ENCODE peak calls at places on chromosomes 11 and 22, in six cellular contexts. V is fibroblast of lung, Z is GM12865, K is GM13977, G is BE2C, B is kidney epithelial cell. W is an unnamed sample.

GRCh38 chr22:32307617-32308016 is 50.0 kb upstream of the RFPL3 start:
- DNase-seq in V (no peak), Z (no peak), K (no peak), G (no peak), B (no peak), W (no peak)

GRCh38 chr11:17431139-17431538 is 42.7 kb upstream of the KCNJ11 start:
- DNase-seq in V (no peak), Z (no peak), K (no peak), G (peak), B (no peak), W (no peak)

GRCh38 chr11:126284829-126285228 is 1.9 kb downstream of the TIRAP start:
- DNase-seq in V (peak), Z (peak), K (peak), G (peak), B (peak), W (no peak)

GRCh38 chr22:33544707-33545106 is 375.6 kb downstream of the LARGE1 start:
- DNase-seq in V (peak), Z (peak), K (no peak), G (no peak), B (no peak), W (no peak)

GRCh38 chr22:44309137-44309536 is 3.6 kb downstream of the SHISAL1 start:
- DNase-seq in V (peak), Z (peak), K (no peak), G (peak), B (peak), W (no peak)

GRCh38 chr11:94325681-94326080 is 21.3 kb downstream of the IZUMO1R start:
- DNase-seq in V (no peak), Z (peak), K (peak), G (peak), B (no peak), W (peak)

GRCh38 chr22:28450109-28450508 is 229.5 kb downstream of the TTC28 start:
- DNase-seq in V (no peak), Z (no peak), K (no peak), G (no peak), B (no peak), W (no peak)

GRCh38 chr11:67561971-67562560 is 21.5 kb upstream of the GSTP1 start:
- DNase-seq in V (peak), Z (peak), K (peak), G (no peak), B (peak), W (no peak)

GRCh38 chr11:11218287-11218986 is 134.6 kb downstream of the CSNK2A3 start:
- DNase-seq in V (no peak), Z (peak), K (no peak), G (no peak), B (peak), W (no peak)

DNA sequence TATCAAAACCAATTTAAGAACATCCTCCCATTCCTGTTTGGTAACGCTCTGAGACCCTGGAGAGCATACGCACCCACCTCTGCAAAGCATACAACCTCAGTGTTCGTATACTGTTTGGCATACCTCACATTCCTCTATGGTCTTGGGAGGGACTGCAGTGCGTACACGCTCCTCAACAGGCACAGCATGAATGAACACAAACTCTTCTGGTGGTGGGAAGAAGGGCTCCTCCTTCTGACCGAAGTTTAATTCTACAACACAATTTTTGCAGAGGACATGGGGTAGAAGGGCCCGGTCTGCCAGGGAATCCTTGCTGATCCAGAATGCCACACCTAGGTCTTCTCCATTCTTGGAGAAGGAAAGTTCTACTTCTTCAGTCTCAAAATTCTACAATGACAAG is 5.3 kb downstream of the HNRNPUL2 start:
- DNase-seq in V (peak), Z (no peak), K (no peak), G (no peak), B (no peak), W (no peak)
- TF ChIP-seq CTCF in V (no peak), Z (no peak), K (no peak), G (peak), B (no peak), W (no peak)

GRCh38 chr11:69650081-69650831 is 9.3 kb downstream of the CCND1 start:
- DNase-seq in V (no peak), Z (no peak), K (no peak), G (peak), B (no peak), W (no peak)

GRCh38 chr11:69653406-69653960 is 12.5 kb downstream of the CCND1 start:
- DNase-seq in V (no peak), Z (no peak), K (no peak), G (peak), B (no peak), W (no peak)

GRCh38 chr11:69652999-69653398 is 12.0 kb downstream of the CCND1 start:
- DNase-seq in V (no peak), Z (no peak), K (no peak), G (no peak), B (no peak), W (no peak)

GRCh38 chr11:69650832-69651344 is 9.9 kb downstream of the CCND1 start:
- DNase-seq in V (no peak), Z (no peak), K (no peak), G (no peak), B (no peak), W (no peak)

DNA sequence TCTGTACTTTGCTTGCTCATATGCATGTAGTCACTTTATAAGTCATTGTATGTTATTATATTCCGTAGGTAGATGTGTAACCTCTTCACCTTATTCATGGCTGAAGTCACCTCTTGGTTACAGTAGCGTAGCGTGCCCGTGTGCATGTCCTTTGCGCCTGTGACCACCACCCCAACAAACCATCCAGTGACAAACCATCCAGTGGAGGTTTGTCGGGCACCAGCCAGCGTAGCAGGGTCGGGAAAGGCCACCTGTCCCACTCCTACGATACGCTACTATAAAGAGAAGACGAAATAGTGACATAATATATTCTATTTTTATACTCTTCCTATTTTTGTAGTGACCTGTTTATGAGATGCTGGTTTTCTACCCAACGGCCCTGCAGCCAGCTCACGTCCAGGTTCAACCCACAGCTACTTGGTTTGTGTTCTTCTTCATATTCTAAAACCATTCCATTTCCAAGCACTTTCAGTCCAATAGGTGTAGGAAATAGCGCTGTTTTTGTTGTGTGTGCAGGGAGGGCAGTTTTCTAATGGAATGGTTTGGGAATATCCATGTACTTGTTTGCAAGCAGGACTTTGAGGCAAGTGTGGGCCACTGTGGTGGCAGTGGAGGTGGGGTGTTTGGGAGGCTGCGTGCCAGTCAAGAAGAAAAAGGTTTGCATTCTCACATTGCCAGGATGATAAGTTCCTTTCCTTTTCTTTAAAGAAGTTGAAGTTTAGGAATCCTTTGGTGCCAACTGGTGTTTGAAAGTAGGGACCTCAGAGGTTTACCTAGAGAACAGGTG is 11.1 kb downstream of the CCND1 start:
- DNase-seq in V (no peak), Z (no peak), K (no peak), G (no peak), B (no peak), W (no peak)
- TF ChIP-seq CTCF in V (no peak), Z (no peak), K (no peak), G (no peak), B (no peak), W (no peak)

GRCh38 chr22:49923445-49923844 is 5.0 kb downstream of the CRELD2 start:
- DNase-seq in V (no peak), Z (peak), K (peak), G (peak), B (no peak), W (no peak)
- TF ChIP-seq CTCF in V (peak), Z (peak), K (peak), G (peak), B (peak), W (no peak)

DNA sequence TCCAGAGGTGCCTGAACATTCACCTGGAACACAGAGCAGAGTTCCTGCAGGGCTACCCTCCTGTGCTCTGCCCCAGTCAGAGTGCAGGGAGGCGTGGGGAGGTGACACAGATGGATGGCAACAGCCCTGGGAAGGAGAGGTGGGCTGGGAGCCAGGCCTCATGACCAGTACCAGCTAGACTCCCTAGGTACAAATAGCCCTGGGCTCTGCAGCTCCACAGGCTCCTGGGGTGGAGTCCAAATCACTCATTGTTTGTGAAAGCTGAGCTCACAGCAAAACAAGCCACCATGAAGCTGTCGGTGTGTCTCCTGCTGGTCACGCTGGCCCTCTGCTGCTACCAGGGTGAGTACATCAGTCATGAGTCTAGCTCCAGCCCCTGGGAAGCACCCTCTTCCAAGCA is at the start of gene SCGB1D2:
- DNase-seq in V (no peak), Z (no peak), K (no peak), G (peak), B (no peak), W (no peak)
- TF ChIP-seq CTCF in V (no peak), Z (no peak), K (no peak), G (no peak), B (no peak), W (no peak)

DNA sequence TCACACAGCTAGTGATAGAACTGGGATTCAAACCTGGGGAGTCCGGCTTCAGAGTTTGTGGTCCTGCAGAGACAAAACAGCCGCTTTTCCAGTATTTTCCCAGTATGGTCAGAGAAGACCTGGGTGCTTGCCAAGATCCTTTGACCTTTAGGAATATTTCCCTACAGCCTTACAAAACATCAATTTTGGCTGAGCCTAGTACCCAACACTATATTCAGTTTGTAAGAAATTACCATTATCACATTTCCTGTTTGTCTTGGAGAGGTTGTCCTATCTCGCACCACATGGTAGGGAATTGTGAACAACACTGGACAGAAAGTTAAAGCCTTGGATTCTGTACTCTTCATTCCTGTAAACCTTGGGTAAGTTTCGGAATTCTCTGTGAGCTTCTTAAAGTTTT is 10.7 kb upstream of the NEU3 start:
- DNase-seq in V (no peak), Z (no peak), K (no peak), G (no peak), B (no peak), W (no peak)
- TF ChIP-seq CTCF in V (no peak), Z (no peak), K (no peak), G (no peak), B (no peak), W (no peak)

W was measured in natural killer cell.